ENCODE peak calls at places on chromosomes 3 and 15, in four cellular contexts. L is GF-D8; E is OCI-LY7; W is stimulated activated CD8-positive, alpha-beta memory T cell treated with anti-CD3 and anti-CD28 coated beads, Interleukin-15, amount 100 ng/mL, for 1 hour. P is an unnamed sample.

GRCh38 chr3:60651799-60652198 is 599.5 kb downstream of the FHIT start:
- DNase-seq in L (no peak), E (no peak), W (no peak), P (no peak)

GRCh38 chr15:50123861-50124556 is 5.0 kb upstream of the ATP8B4 start:
- DNase-seq in L (no peak), E (no peak), W (no peak), P (no peak)

GRCh38 chr3:9224490-9224889 is 25.0 kb downstream of the SRGAP3 start:
- DNase-seq in L (no peak), E (no peak), W (no peak), P (peak; percentile 28)

GRCh38 chr3:122374034-122374433 is 9.0 kb downstream of the MIX23 start:
- DNase-seq in L (no peak), E (no peak), W (no peak), P (no peak)

GRCh38 chr3:100463002-100463401 is 29.4 kb upstream of the TMEM45A start:
- DNase-seq in L (peak; percentile 8), E (peak; percentile 49), W (no peak), P (no peak)

GRCh38 chr15:88018865-88019626 is 237.5 kb downstream of the NTRK3 start:
- DNase-seq in L (no peak), E (no peak), W (no peak), P (no peak)

GRCh38 chr3:188683032-188683491 is 488.7 kb upstream of the TPRG1 start:
- DNase-seq in L (no peak), E (no peak), W (no peak), P (no peak)

GRCh38 chr15:38864122-38864521 is 299.5 kb upstream of the RASGRP1 start:
- DNase-seq in L (no peak), E (no peak), W (no peak), P (no peak)

GRCh38 chr3:188151438-188151837 is 2.5 kb upstream of the LPP start:
- DNase-seq in L (no peak), E (no peak), W (no peak), P (no peak)

GRCh38 chr3:159928692-159929091 is 59.9 kb upstream of the IL12A start:
- DNase-seq in L (no peak), E (no peak), W (no peak), P (no peak)

GRCh38 chr15:89003865-89004725 is 84.2 kb upstream of the ABHD2 start:
- DNase-seq in L (no peak), E (peak; percentile 11), W (no peak), P (no peak)

GRCh38 chr3:15989419-15989818 is 185.1 kb upstream of the GALNT15 start:
- DNase-seq in L (no peak), E (peak; percentile 7), W (no peak), P (no peak)

GRCh38 chr15:58361291-58361759 is 70.5 kb upstream of the LIPC start:
- DNase-seq in L (no peak), E (no peak), W (no peak), P (no peak)

GRCh38 chr3:4670352-4670751 is 177.2 kb downstream of the ITPR1 start:
- DNase-seq in L (no peak), E (peak; percentile 10), W (no peak), P (no peak)

GRCh38 chr3:123773681-123774431 is 110.3 kb downstream of the MYLK start:
- DNase-seq in L (no peak), E (no peak), W (no peak), P (no peak)

GRCh38 chr15:80789296-80789695 is 10.1 kb downstream of the CEMIP start:
- DNase-seq in L (no peak), E (no peak), W (no peak), P (no peak)

GRCh38 chr15:69807752-69808151 is 290.0 kb downstream of the TLE3 start:
- DNase-seq in L (no peak), E (no peak), W (no peak), P (no peak)

GRCh38 chr3:127822836-127823589 is 698 bp upstream of the MGLL start:
- DNase-seq in L (no peak), E (no peak), W (no peak), P (peak; percentile 85)